ENCODE peak calls at places on chromosomes 11 and 22, in five cellular contexts. T is T-cell; Y is central memory CD4-positive, alpha-beta T cell; U is NCI-H460; K is stimulated activated CD8-positive, alpha-beta memory T cell treated with anti-CD3 and anti-CD28 coated beads, Interleukin-4, amount 100 ng/mL, for 4 hours. B is an unnamed sample.

GRCh38 chr11:124798991-124799383 is 1.2 kb downstream of the MSANTD2 start:
- DNase-seq in T (no peak), Y (no peak), U (no peak), K (no peak), B (no peak)

GRCh38 chr11:74749965-74750296 is 1.3 kb downstream of the RNF169 start:
- DNase-seq in T (no peak), U (no peak), Y (no peak), K (no peak), B (no peak)

GRCh38 chr11:86245369-86246292 is 1.1 kb downstream of the EED start:
- DNase-seq in U (no peak), T (peak), K (no peak), Y (peak), B (peak)

GRCh38 chr22:45329536-45329936 is 19.8 kb downstream of the FAM118A start:
- DNase-seq in T (no peak), K (no peak), Y (no peak), U (no peak), B (no peak)

GRCh38 chr11:123551085-123551484 is 103.3 kb downstream of the SCN3B start:
- DNase-seq in Y (no peak), K (no peak), T (no peak), U (no peak), B (no peak)

GRCh38 chr11:59158206-59159068 is 13.5 kb upstream of the DTX4 start:
- DNase-seq in Y (peak), T (peak), K (no peak), U (peak), B (peak)

GRCh38 chr11:89177691-89178231 is at the start of gene TYR:
- DNase-seq in Y (no peak), U (no peak), K (no peak), T (no peak), B (no peak)

GRCh38 chr11:20258496-20258895 is 98.2 kb upstream of the DBX1 start:
- DNase-seq in Y (no peak), U (no peak), T (no peak), K (no peak), B (no peak)

GRCh38 chr11:28461338-28461737 is 353.1 kb downstream of the METTL15 start:
- DNase-seq in U (no peak), T (no peak), K (no peak), Y (no peak), B (no peak)

GRCh38 chr22:39317756-39318506 is 1.5 kb downstream of the RPL3 start:
- DNase-seq in K (no peak), U (no peak), T (no peak), Y (no peak), B (no peak)

GRCh38 chr11:14872032-14872431 is 20.0 kb downstream of the CYP2R1 start:
- DNase-seq in Y (no peak), T (no peak), K (no peak), U (no peak), B (no peak)

GRCh38 chr11:72398058-72398758 is 36.1 kb downstream of the CLPB start:
- DNase-seq in U (no peak), T (no peak), Y (no peak), K (no peak), B (no peak)

GRCh38 chr11:86809561-86809960 is 9.2 kb downstream of the PRSS23 start:
- DNase-seq in Y (no peak), K (no peak), T (no peak), U (no peak), B (no peak)

GRCh38 chr22:44037519-44038370 is 13.6 kb downstream of the PARVB start:
- DNase-seq in Y (no peak), U (peak), T (no peak), K (no peak), B (peak)

GRCh38 chr11:63710476-63711217 is 29.3 kb downstream of the RTN3 start:
- DNase-seq in U (no peak), T (no peak), Y (no peak), K (no peak), B (no peak)

GRCh38 chr22:39188809-39189208 is 36.3 kb upstream of the CBX7 start:
- DNase-seq in T (no peak), U (no peak), K (no peak), Y (no peak), B (no peak)

B was measured in SW 1271.